ENCODE peak calls at places on chromosomes 16 and 17, in five cellular contexts. K is mucosa of descending colon; Q is CD4-positive, alpha-beta memory T cell; T is effector memory CD4-positive, alpha-beta T cell; E is body of pancreas. X is an unnamed sample.

GRCh38 chr17:72613411-72614292 is 478.8 kb downstream of the SLC39A11 start:
- DNase-seq in T (no peak), E (no peak), K (no peak), Q (no peak), X (no peak)

GRCh38 chr17:76233588-76234353 is 6.5 kb downstream of the RNF157 start:
- DNase-seq in K (no peak), T (no peak), Q (no peak), E (no peak), X (no peak)

GRCh38 chr16:22232277-22233049 is 26.4 kb downstream of the EEF2K start:
- DNase-seq in E (peak; percentile 88), Q (no peak), K (peak; percentile 95), T (no peak), X (no peak)

GRCh38 chr17:28370035-28370743 is at the start of gene VTN:
- DNase-seq in Q (no peak), E (peak; percentile 84), T (no peak), K (no peak), X (peak; percentile 38)

GRCh38 chr17:60145006-60145935 is 4.5 kb upstream of the CA4 start:
- DNase-seq in E (no peak), Q (no peak), K (no peak), T (no peak), X (no peak)

GRCh38 chr16:63217011-63217410 is 1180.8 kb upstream of the CDH8 start:
- DNase-seq in E (no peak), T (no peak), K (no peak), Q (no peak), X (no peak)

GRCh38 chr16:85554791-85555548 is 58.2 kb upstream of the GSE1 start:
- DNase-seq in K (peak; percentile 78), T (peak; percentile 55), Q (peak; percentile 63), E (peak; percentile 72), X (peak; percentile 62)

GRCh38 chr17:40243756-40244155 is 24.7 kb downstream of the WIPF2 start:
- DNase-seq in Q (no peak), K (no peak), T (no peak), E (no peak), X (no peak)

GRCh38 chr17:64291268-64291851 is 28.3 kb upstream of the TEX2 start:
- DNase-seq in T (no peak), Q (no peak), E (no peak), K (no peak), X (peak; percentile 47)

GRCh38 chr17:16428098-16428882 is 12.9 kb downstream of the TRPV2 start:
- DNase-seq in E (peak; percentile 71), Q (peak; percentile 15), T (no peak), K (peak; percentile 77), X (peak; percentile 96)

DNA sequence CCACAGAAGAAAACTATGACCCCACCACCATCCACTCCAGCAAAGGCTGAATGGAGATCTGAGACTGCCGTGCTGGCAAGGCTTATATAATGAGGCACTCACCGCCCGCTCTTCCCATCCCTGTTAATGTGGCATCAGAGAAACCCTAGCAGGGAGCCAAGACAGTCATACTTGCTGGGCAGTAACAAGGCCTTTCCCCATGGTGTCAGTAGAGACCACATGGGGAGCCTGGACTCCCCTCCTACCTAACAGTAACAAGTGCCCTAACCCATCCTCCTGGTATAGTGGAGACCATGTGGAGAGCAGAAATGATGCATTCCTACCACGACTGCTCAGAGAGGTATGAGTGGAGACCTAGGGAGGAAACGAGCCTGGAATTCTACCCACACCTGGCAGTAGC is 235.2 kb downstream of the C16orf78 start:
- DNase-seq in T (no peak), E (no peak), Q (no peak), K (no peak), X (peak; percentile 66)
- H3K4me3 ChIP-seq in T (no peak overlapping the region), E (no peak overlapping the region), Q (no peak overlapping the region), K (no peak overlapping the region), X (no peak overlapping the region)

DNA sequence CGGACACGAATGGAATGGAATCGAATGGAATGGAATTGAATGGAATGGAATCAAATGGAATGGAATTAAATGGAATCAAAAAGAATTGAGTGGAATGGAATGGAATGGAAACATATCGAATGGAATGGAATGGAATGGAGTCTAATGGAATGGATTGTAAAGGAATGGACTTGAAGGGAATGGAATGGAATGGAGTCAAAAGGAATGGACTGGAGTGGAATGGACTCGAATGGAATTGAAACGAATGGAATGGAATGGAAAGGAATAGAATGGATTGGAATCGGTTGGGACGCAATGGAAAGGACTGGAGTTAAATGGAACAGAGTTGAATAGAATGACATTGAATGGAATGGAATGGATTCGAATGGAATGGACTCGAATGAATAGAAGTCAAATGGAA is 486.9 kb upstream of the WSB1 start:
- DNase-seq in T (no peak), K (no peak), Q (no peak), E (no peak), X (no peak)
- H3K9me3 ChIP-seq in T (peaks cover 5% of the 10 kb centered on the region), K (peaks cover 83% of the 10 kb centered on the region), Q (peaks cover 22% of the 10 kb centered on the region), E (no peaks in the 10 kb centered on the region), X (peaks cover 5% of the 10 kb centered on the region)

DNA sequence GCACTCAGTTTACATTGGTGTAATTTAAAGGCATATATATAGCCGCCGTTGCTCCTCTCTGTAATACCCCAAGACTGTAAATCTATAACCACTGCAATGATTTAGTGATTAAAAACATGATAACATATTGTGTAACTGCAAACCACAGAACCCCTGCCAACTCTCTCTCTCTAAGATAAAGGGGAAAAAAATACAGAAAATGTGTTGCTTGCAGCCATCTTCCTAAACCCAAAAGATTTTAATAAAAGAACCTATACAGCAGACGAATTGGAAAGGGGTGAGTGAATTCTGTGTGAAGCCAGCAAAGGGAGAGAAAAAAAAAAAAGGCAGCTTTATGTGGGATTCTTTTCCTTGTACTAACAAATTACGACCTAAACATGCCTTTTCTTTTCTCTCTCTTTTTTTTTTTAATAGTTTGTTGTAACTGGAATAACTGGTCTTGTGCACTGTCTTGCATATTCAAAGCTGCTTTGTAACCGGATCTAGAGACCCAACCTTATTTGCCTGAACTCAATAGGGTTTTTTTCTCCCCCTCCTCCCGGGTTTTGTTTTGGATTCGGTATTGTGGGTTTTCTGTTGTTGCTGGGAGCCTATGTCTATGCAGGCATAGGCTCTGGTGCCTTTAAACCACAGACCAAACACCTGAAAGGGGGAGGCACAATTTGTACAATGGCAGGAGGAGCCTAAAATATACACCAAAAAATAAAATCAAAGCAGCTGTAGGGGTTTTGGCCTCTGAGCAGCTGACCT is 7.0 kb upstream of the ZFHX3 start:
- DNase-seq in Q (no peak), E (no peak), K (no peak), T (no peak), X (no peak)
- H3K4me3 ChIP-seq in Q (no peak overlapping the region), E (no peak overlapping the region), K (no peak overlapping the region), T (no peak overlapping the region), X (peak overlapping the region; percentile 80)

GRCh38 chr16:48592839-48593429 is 17.0 kb downstream of the N4BP1 start:
- DNase-seq in E (no peak), T (no peak), Q (no peak), K (no peak), X (peak; percentile 45)
- H3K9me3 ChIP-seq in E (no peaks in the 10 kb centered on the region), T (no peaks in the 10 kb centered on the region), Q (peaks cover 4% of the 10 kb centered on the region), K (peaks cover 19% of the 10 kb centered on the region), X (peaks cover 34% of the 10 kb centered on the region)

GRCh38 chr16:80836846-80837245 is 32.4 kb upstream of the CDYL2 start:
- DNase-seq in E (no peak), T (no peak), Q (no peak), K (no peak), X (no peak)
- H3K4me3 ChIP-seq in E (no peak overlapping the region), T (no peak overlapping the region), Q (no peak overlapping the region), K (no peak overlapping the region), X (no peak overlapping the region)

DNA sequence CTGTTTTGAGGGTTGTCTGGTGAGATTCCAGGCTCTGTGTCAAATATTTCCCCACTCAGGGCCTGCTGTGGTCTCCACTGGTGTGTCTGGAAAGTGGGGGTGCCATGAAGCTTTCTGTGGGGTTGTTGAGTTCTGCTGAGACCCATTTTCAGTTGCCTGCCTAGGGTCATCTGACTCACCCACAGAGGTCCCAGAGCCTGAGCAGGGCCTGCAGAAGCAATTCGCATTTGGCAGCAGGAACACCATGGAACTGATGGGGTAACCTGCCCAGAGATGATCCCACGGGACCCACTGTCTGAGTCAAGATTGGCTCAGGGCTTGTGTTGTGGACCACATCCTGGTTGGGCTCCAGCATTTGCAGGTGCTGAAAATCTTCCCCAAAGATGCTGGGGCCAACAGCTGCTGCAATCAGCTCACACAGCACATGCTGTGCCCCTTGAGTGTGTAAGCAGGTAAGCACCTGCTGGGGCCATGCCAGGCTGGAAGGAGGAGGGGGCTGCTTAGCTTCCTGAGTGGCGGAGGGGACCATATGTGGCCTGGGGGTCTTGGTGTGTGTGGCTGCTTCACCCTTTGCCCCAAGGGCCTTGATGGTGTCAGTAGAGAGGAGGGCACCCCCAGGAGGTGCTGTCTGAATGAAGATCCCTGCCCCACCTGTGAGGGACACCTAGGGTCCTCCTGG is 1726.1 kb downstream of the TP53TG3F start:
- DNase-seq in Q (no peak), K (no peak), T (no peak), E (no peak), X (no peak)
- H3K9me3 ChIP-seq in Q (no peaks in the 10 kb centered on the region), K (peaks cover 66% of the 10 kb centered on the region), T (peaks cover 4% of the 10 kb centered on the region), E (no peaks in the 10 kb centered on the region), X (no peaks in the 10 kb centered on the region)

GRCh38 chr17:6548034-6548433 is 8.3 kb downstream of the PITPNM3 start:
- DNase-seq in Q (no peak), T (no peak), E (no peak), K (peak; percentile 13), X (no peak)

GRCh38 chr17:6548578-6549330 is 7.6 kb downstream of the PITPNM3 start:
- DNase-seq in Q (no peak), K (peak; percentile 24), E (peak; percentile 33), T (no peak), X (no peak)

GRCh38 chr17:6546069-6546718 is 10.2 kb downstream of the PITPNM3 start:
- DNase-seq in E (no peak), Q (no peak), K (no peak), T (no peak), X (peak; percentile 55)

GRCh38 chr17:6545291-6545690 is 11.1 kb downstream of the PITPNM3 start:
- DNase-seq in K (no peak), Q (no peak), T (no peak), E (no peak), X (no peak)

DNA sequence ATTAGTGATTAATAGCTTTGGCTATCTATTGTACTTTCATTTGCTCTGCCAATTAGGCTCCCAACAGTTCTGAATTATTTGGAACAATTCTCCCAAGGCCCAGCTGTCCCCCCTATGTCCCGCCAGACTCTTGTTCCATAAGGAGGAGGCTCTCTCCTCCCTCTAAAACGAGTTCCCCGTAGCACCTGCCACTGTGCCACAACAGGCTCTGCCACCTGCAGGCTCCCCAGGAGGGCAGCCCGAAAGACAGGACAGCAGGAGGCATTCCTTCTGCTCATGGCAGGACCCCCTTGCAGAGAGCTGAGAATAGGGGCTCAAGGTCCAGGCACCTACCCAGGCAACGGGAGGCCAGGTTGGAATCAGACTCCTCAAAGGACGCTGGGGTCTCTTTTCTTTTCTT is 9.0 kb downstream of the PITPNM3 start:
- DNase-seq in E (no peak), Q (no peak), K (no peak), T (no peak), X (no peak)
- H3K4me3 ChIP-seq in E (no peak overlapping the region), Q (no peak overlapping the region), K (no peak overlapping the region), T (no peak overlapping the region), X (no peak overlapping the region)

DNA sequence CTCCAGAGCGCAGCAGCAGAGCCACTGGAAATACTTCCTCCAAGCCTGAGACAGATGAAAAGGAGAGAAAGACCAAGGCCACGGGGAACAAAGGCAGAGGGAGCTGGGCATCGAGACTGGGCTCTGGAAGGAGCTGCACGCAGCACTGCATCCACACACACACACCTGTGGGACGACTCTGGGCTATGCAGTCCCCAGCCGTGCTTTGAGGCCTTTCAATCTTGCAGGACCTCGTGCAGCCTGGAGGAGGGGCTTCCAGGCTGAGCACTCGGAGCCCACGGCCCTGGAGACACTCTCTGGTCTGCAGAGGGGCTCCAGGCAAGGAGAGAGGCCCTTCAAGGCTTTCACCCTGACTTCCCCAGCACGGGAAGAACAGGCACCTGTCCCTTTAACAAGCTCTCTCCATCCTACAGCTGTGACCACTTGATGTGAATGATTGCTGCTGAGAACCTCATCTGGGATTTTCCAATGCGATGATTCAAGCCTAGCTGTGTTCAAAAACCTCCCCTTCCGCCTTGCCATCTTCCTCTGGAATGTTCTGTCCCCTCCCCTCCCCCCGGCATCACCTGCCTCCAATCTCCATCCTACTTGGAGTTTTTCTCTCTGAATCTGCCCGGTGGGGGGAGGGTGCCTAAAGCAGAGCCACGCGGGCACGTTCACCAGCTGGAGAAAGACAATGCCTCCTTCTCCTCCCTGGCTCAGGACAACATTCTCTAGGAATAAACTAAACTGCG is 37.5 kb downstream of the RBFOX3 start:
- DNase-seq in K (no peak), Q (no peak), E (no peak), T (no peak), X (no peak)
- H3K9me3 ChIP-seq in K (no peaks in the 10 kb centered on the region), Q (no peaks in the 10 kb centered on the region), E (no peaks in the 10 kb centered on the region), T (no peaks in the 10 kb centered on the region), X (peaks cover 7% of the 10 kb centered on the region)

X was measured in SJCRH30.